ENCODE peak calls at places on chromosomes 13 and 19, in eight cellular contexts. J, R, K, O, Y, Z, C and S are unnamed samples.

GRCh38 chr19:1512671-1513491 is at the start of gene ADAMTSL5:
- DNase-seq in J (peak; percentile 45), R (no peak), K (peak; percentile 63), O (peak; percentile 70), Y (peak; percentile 71), Z (peak; percentile 50), C (no peak), S (peak; percentile 70)

GRCh38 chr13:76848596-76848995 is 37.6 kb downstream of the KCTD12 start:
- DNase-seq in J (no peak), R (no peak), K (peak; percentile 73), O (no peak), Y (peak; percentile 48), Z (peak; percentile 84), C (no peak), S (peak; percentile 70)

GRCh38 chr13:33218426-33218825 is 67.1 kb downstream of the STARD13 start:
- DNase-seq in J (no peak), R (no peak), K (no peak), O (no peak), Y (no peak), Z (no peak), C (no peak), S (no peak)

GRCh38 chr19:9144920-9145319 is 4.7 kb downstream of the ZNF317 start:
- DNase-seq in J (no peak), R (no peak), K (peak; percentile 26), O (no peak), Y (peak; percentile 5), Z (peak; percentile 11), C (no peak), S (no peak)

GRCh38 chr19:17245535-17245984 is at the start of gene NR2F6:
- DNase-seq in J (no peak), R (no peak), K (no peak), O (no peak), Y (no peak), Z (no peak), C (no peak), S (no peak)

GRCh38 chr13:31761951-31762350 is 22.6 kb downstream of the RXFP2 start:
- DNase-seq in J (no peak), R (peak; percentile 25), K (no peak), O (no peak), Y (no peak), Z (no peak), C (no peak), S (no peak)

GRCh38 chr13:53105881-53106280 is 77.3 kb downstream of the OLFM4 start:
- DNase-seq in J (no peak), R (no peak), K (no peak), O (no peak), Y (no peak), Z (no peak), C (no peak), S (no peak)

GRCh38 chr19:2072757-2073551 is 21.9 kb upstream of the MKNK2 start:
- DNase-seq in J (no peak), R (no peak), K (no peak), O (no peak), Y (no peak), Z (no peak), C (no peak), S (no peak)

GRCh38 chr19:49387936-49388372 is at the start of gene KASH5:
- DNase-seq in J (no peak), R (no peak), K (peak; percentile 41), O (peak; percentile 71), Y (peak; percentile 83), Z (peak; percentile 52), C (peak; percentile 27), S (peak; percentile 63)

GRCh38 chr13:29999492-30000372 is 149.3 kb upstream of the UBL3 start:
- DNase-seq in J (no peak), R (no peak), K (no peak), O (no peak), Y (no peak), Z (no peak), C (no peak), S (no peak)

GRCh38 chr19:47713046-47714021 is at the start of gene EHD2:
- DNase-seq in J (peak; percentile 70), R (peak; percentile 44), K (peak; percentile 84), O (peak; percentile 73), Y (peak; percentile 83), Z (peak; percentile 87), C (no peak), S (peak; percentile 81)

GRCh38 chr13:20489185-20489820 is 36.4 kb downstream of the CRYL1 start:
- DNase-seq in J (no peak), R (peak; percentile 25), K (no peak), O (peak; percentile 61), Y (no peak), Z (peak; percentile 68), C (no peak), S (peak; percentile 46)

GRCh38 chr13:62371737-62372136 is 956.1 kb upstream of the PCDH20 start:
- DNase-seq in J (no peak), R (no peak), K (no peak), O (no peak), Y (no peak), Z (no peak), C (no peak), S (no peak)

GRCh38 chr13:99215466-99215865 is 14.8 kb downstream of the UBAC2 start:
- DNase-seq in J (no peak), R (no peak), K (no peak), O (no peak), Y (no peak), Z (no peak), C (no peak), S (no peak)

GRCh38 chr19:17966497-17967257 is at the start of gene KCNN1:
- DNase-seq in J (peak; percentile 85), R (no peak), K (no peak), O (no peak), Y (no peak), Z (no peak), C (no peak), S (no peak)

GRCh38 chr19:10918359-10918758 is 10.1 kb downstream of the YIPF2 start:
- DNase-seq in J (no peak), R (no peak), K (no peak), O (no peak), Y (no peak), Z (no peak), C (no peak), S (no peak)

GRCh38 chr19:33700408-33700757 is 78.6 kb downstream of the CHST8 start:
- DNase-seq in J (no peak), R (no peak), K (no peak), O (no peak), Y (no peak), Z (no peak), C (no peak), S (no peak)

GRCh38 chr19:33245948-33246728 is 20.5 kb upstream of the SLC7A10 start:
- DNase-seq in J (no peak), R (no peak), K (peak; percentile 31), O (no peak), Y (no peak), Z (peak; percentile 30), C (no peak), S (peak; percentile 57)

GRCh38 chr13:33639640-33640080 is 178.3 kb upstream of the RFC3 start:
- DNase-seq in J (no peak), R (no peak), K (no peak), O (no peak), Y (no peak), Z (no peak), C (no peak), S (no peak)

GRCh38 chr13:114108894-114109293 is 23.5 kb downstream of the RASA3 start:
- DNase-seq in J (no peak), R (no peak), K (no peak), O (no peak), Y (no peak), Z (no peak), C (no peak), S (no peak)

GRCh38 chr13:114106991-114107685 is 25.3 kb downstream of the RASA3 start:
- DNase-seq in J (no peak), R (no peak), K (no peak), O (no peak), Y (no peak), Z (no peak), C (no peak), S (no peak)

GRCh38 chr13:114108141-114108761 is 24.2 kb downstream of the RASA3 start:
- DNase-seq in J (no peak), R (no peak), K (no peak), O (no peak), Y (no peak), Z (no peak), C (no peak), S (no peak)

GRCh38 chr13:114106526-114106925 is 25.9 kb downstream of the RASA3 start:
- DNase-seq in J (no peak), R (no peak), K (no peak), O (no peak), Y (no peak), Z (no peak), C (no peak), S (no peak)

DNA sequence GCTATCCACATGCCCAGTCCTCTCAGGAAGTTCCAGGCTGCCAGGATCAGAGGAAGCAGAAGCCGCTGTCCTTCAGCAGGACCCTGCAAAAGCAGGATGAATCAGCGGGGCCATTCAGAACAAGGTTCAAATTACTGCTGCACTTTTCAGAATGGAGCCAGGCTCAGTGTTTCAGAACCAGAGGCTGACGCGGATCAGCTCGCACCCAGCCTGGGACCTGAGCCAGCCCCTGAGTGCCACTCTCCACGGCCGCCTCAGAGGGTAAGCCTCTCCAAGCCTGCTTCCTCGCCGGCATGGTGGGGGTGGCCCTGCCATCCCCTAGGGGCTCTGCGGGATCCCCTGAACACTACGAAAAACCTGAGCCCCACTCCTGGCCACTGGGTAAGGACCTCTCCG is 24.7 kb downstream of the RASA3 start:
- DNase-seq in J (no peak), R (peak; percentile 58), K (peak; percentile 72), O (no peak), Y (peak; percentile 80), Z (peak; percentile 92), C (no peak), S (peak; percentile 72)
- H3K4me3 ChIP-seq in J (no peak overlapping the region), R (no peak overlapping the region), K (no peak overlapping the region), O (no peak overlapping the region), Y (no peak overlapping the region), Z (no peak overlapping the region), C (no peak overlapping the region), S (no peak overlapping the region)

DNA sequence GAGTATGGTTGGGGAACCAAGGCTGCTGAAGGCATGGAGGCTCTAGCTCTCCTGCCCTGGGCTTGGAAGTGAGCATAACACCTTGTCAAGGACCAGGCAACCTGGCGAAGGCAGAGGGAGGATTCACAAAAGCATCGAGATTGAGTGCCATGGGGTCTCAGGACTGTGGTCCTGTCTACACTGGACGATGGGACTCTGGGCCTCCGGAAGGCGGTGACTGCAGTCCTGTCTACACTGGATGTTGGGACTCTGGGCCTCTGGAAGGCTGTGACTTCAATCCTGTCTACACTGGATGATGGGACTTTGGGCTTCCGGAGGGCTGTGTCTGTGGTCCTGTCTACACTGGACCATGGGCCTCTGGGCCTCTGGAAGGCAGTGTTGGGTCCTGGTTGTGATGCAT is 290.4 kb downstream of the TEX29 start:
- DNase-seq in J (no peak), R (no peak), K (no peak), O (no peak), Y (no peak), Z (no peak), C (no peak), S (no peak)
- TF ChIP-seq CTCF in J (no peak), R (no peak), K (no peak), O (no peak), Y (no peak), Z (no peak), C (no peak), S (no peak)

GRCh38 chr19:39320948-39321831 is 527 bp upstream of the LRFN1 start:
- DNase-seq in J (no peak), R (no peak), K (no peak), O (no peak), Y (no peak), Z (no peak), C (no peak), S (no peak)
- H3K4me3 ChIP-seq in J (peak overlapping the region; percentile 21), R (no peak overlapping the region), K (no peak overlapping the region), O (no peak overlapping the region), Y (no peak overlapping the region), Z (no peak overlapping the region), C (peak overlapping the region; percentile 47), S (no peak overlapping the region)

GRCh38 chr13:59176775-59177174 is 987.0 kb downstream of the DIAPH3 start:
- DNase-seq in J (no peak), R (no peak), K (peak; percentile 1), O (no peak), Y (no peak), Z (no peak), C (no peak), S (no peak)
- TF ChIP-seq CTCF in J (peak; percentile 26), R (peak; percentile 35), K (peak; percentile 15), O (peak; percentile 32), Y (peak; percentile 7), Z (peak; percentile 5), C (no peak), S (peak; percentile 6)